ENCODE peak calls at places on chromosomes 5 and 9, in ten cellular contexts. I is kidney epithelial cell, M is vagina, U is glutamatergic neuron, G is OCI-LY7, J is NB4, V is A549, S is fibroblast of pulmonary artery, X is Peyer's patch, Z is bronchial epithelial cell. K is an unnamed sample.

GRCh38 chr5:178371362-178372090 is 138.9 kb upstream of the PHYKPL start:
- DNase-seq in S (no peak), V (no peak), M (no peak), X (no peak), Z (no peak), J (no peak), I (no peak), U (no peak), G (no peak), K (no peak)

GRCh38 chr5:92543246-92543645 is 1037.8 kb downstream of the NR2F1-AS1 start:
- DNase-seq in I (no peak), Z (no peak), J (no peak), S (no peak), G (no peak), U (no peak), M (no peak), V (no peak), X (no peak), K (no peak)

GRCh38 chr5:108858959-108859358 is 111.3 kb downstream of the FER start:
- DNase-seq in Z (peak), S (peak), M (no peak), V (no peak), J (peak), I (no peak), G (peak), X (no peak), U (no peak), K (no peak)

GRCh38 chr9:36584626-36585460 is 12.1 kb downstream of the MELK start:
- DNase-seq in X (no peak), S (peak), Z (peak), J (no peak), V (no peak), I (no peak), G (no peak), U (no peak), M (no peak), K (no peak)

GRCh38 chr5:43416988-43417394 is 4.8 kb upstream of the CCL28 start:
- DNase-seq in M (no peak), X (no peak), Z (no peak), U (no peak), J (no peak), G (no peak), I (no peak), S (no peak), V (no peak), K (no peak)

GRCh38 chr5:157651011-157651611 is 1.1 kb downstream of the SOX30 start:
- DNase-seq in U (no peak), X (no peak), I (no peak), J (no peak), G (no peak), V (no peak), Z (no peak), S (no peak), M (no peak), K (no peak)

GRCh38 chr5:144297083-144297482 is 126.4 kb downstream of the KCTD16 start:
- DNase-seq in V (no peak), S (no peak), J (no peak), Z (no peak), U (no peak), G (no peak), M (no peak), X (no peak), I (no peak), K (no peak)

GRCh38 chr9:6055213-6055612 is 39.8 kb upstream of the RANBP6 start:
- DNase-seq in S (peak), U (no peak), X (no peak), G (peak), M (no peak), J (peak), Z (peak), V (peak), I (peak), K (peak)

GRCh38 chr5:40288791-40289475 is 390.8 kb upstream of the PTGER4 start:
- DNase-seq in X (no peak), M (no peak), J (no peak), Z (no peak), U (no peak), S (no peak), I (no peak), V (no peak), G (no peak), K (no peak)
- TF ChIP-seq CTCF in X (no peak), M (no peak), J (no peak), Z (no peak), U (no peak), S (no peak), I (no peak), V (no peak), G (no peak), K (no peak)

DNA sequence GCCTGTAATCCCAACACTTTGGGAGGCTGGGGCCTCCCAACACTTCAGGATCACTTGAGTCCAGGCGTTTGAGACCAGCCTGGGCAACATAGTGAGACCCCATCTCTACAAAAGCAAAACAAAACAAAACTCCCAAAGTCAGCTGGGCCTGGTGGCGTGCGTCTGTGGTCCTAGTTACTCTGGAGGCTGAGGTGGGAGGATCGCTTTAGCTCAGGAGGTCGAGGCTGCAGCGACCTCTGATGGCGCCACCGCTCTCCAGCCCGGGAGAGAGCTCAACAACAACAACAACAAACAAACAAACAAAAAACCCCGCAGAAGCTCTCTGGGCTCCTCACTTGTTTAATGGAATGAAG is 528 bp downstream of the ACOT12 start:
- DNase-seq in G (no peak), U (no peak), M (no peak), V (no peak), I (no peak), J (no peak), S (no peak), Z (no peak), X (no peak), K (no peak)
- TF ChIP-seq CTCF in G (no peak), U (no peak), M (no peak), V (peak), I (peak), J (no peak), S (no peak), Z (no peak), X (no peak), K (no peak)

GRCh38 chr9:109198736-109199384 is 31.8 kb upstream of the FRRS1L start:
- DNase-seq in U (no peak), Z (no peak), J (no peak), M (no peak), X (no peak), S (no peak), V (peak), G (peak), I (no peak), K (no peak)
- TF ChIP-seq CTCF in U (no peak), Z (peak), J (peak), M (no peak), X (no peak), S (no peak), V (peak), G (peak), I (no peak), K (no peak)

DNA sequence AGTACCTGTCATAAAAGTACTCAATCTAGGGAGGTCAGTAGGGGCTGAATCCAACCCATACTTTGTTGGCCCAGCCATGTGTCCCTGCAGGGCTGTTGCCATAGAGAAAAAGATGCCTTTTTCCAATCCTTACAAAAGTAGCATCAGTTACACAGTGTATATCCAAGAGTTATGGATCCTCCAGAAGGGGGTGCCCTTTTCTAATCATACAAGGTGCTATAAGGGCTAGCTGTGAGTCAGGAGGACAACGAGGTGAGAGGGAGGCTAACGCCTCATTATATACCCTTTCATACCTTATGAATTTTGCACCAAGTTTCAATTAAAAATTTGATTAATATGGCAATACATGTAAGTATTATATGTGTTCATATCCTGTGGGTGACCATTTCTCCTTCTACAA is 4.8 kb downstream of the KIAA0825 start:
- DNase-seq in V (peak), X (no peak), U (no peak), G (peak), Z (peak), M (no peak), J (peak), S (peak), I (no peak), K (no peak)
- TF ChIP-seq CTCF in V (peak), X (no peak), U (peak), G (peak), Z (peak), M (no peak), J (peak), S (peak), I (peak), K (peak)

GRCh38 chr5:110054240-110054639 is 364.5 kb downstream of the MAN2A1 start:
- DNase-seq in G (peak), Z (peak), S (peak), U (peak), X (peak), V (peak), J (peak), I (peak), M (no peak), K (no peak)
- TF ChIP-seq CTCF in G (peak), Z (no peak), S (peak), U (no peak), X (no peak), V (no peak), J (no peak), I (peak), M (no peak), K (no peak)

GRCh38 chr5:170310187-170310586 is 12.6 kb upstream of the LCP2 start:
- DNase-seq in G (no peak), X (no peak), U (no peak), V (no peak), Z (no peak), S (no peak), J (no peak), I (no peak), M (no peak), K (no peak)

GRCh38 chr5:170313344-170313743 is 15.8 kb upstream of the LCP2 start:
- DNase-seq in M (no peak), I (no peak), J (no peak), G (no peak), S (no peak), V (peak), U (no peak), X (no peak), Z (no peak), K (no peak)

GRCh38 chr5:170311856-170312405 is 14.4 kb upstream of the LCP2 start:
- DNase-seq in G (no peak), V (no peak), S (no peak), J (no peak), I (no peak), U (no peak), M (no peak), Z (no peak), X (no peak), K (no peak)

GRCh38 chr5:170314696-170315095 is 17.1 kb upstream of the LCP2 start:
- DNase-seq in J (no peak), G (no peak), V (no peak), M (no peak), I (no peak), S (no peak), Z (no peak), X (no peak), U (no peak), K (no peak)

DNA sequence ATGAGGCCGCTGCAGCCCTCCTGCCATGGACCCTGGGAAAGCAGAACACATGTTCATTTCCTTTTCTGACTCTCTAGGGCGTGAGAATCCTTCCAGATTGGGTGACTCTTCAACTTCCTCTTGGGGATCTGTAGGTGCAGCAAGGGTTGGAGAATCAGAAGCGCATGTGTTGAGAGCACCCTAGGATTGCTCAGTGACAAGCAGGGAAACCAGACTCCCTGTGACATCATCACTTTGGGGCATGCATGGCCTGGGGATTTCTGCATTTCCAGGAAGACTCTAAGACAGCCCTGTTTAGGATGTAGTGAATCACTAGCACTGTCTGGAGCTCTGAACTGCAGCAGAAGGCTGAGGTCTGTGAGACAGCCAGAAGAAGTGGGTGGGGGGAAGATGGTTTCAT is 15.1 kb upstream of the LCP2 start:
- DNase-seq in U (no peak), G (no peak), M (no peak), S (peak), V (peak), J (peak), I (peak), Z (peak), X (no peak), K (no peak)
- TF ChIP-seq CTCF in U (no peak), G (no peak), M (no peak), S (no peak), V (no peak), J (no peak), I (no peak), Z (no peak), X (no peak), K (no peak)

GRCh38 chr5:141373673-141374317 is at the start of gene PCDHGA6:
- DNase-seq in M (no peak), G (peak), I (no peak), X (no peak), Z (peak), J (peak), U (no peak), S (peak), V (no peak), K (no peak)

GRCh38 chr5:141366016-141366896 is 2.3 kb downstream of the PCDHGA5 start:
- DNase-seq in X (no peak), S (no peak), G (no peak), Z (no peak), J (no peak), U (no peak), I (no peak), M (no peak), V (no peak), K (no peak)

GRCh38 chr5:141371572-141372475 is 1.8 kb downstream of the PCDHGB3 start:
- DNase-seq in Z (no peak), I (no peak), M (no peak), U (no peak), S (no peak), G (no peak), V (no peak), J (no peak), X (no peak), K (no peak)

GRCh38 chr5:141374627-141375026 is 936 bp downstream of the PCDHGA6 start:
- DNase-seq in J (no peak), S (no peak), X (no peak), V (no peak), Z (no peak), G (no peak), M (no peak), I (no peak), U (no peak), K (no peak)

GRCh38 chr5:141369994-141370848 is at the start of gene PCDHGB3:
- DNase-seq in U (no peak), M (no peak), Z (peak), X (no peak), V (peak), I (no peak), J (peak), G (peak), S (peak), K (no peak)
- TF ChIP-seq CTCF in U (no peak), M (no peak), Z (peak), X (no peak), V (peak), I (no peak), J (peak), G (peak), S (peak), K (no peak)

GRCh38 chr5:174420651-174421407 is 303.6 kb upstream of the MSX2 start:
- DNase-seq in M (no peak), U (no peak), J (no peak), G (no peak), I (no peak), V (no peak), Z (no peak), S (no peak), X (no peak), K (no peak)

GRCh38 chr5:174423538-174423937 is 300.8 kb upstream of the MSX2 start:
- DNase-seq in I (no peak), J (no peak), G (no peak), V (no peak), U (peak), M (no peak), X (no peak), S (no peak), Z (no peak), K (no peak)

GRCh38 chr5:174418809-174419522 is 305.4 kb upstream of the MSX2 start:
- DNase-seq in S (no peak), M (no peak), G (no peak), Z (no peak), I (no peak), V (peak), X (no peak), U (no peak), J (peak), K (peak)

GRCh38 chr5:174419523-174420132 is 304.8 kb upstream of the MSX2 start:
- DNase-seq in X (peak), Z (peak), M (no peak), I (peak), V (peak), J (peak), U (peak), G (peak), S (peak), K (peak)

GRCh38 chr5:174421408-174421805 is 303.0 kb upstream of the MSX2 start:
- DNase-seq in G (no peak), J (no peak), S (no peak), M (no peak), Z (no peak), I (no peak), X (no peak), U (no peak), V (no peak), K (no peak)
- TF ChIP-seq CTCF in G (no peak), J (no peak), S (no peak), M (no peak), Z (no peak), I (no peak), X (no peak), U (no peak), V (no peak), K (no peak)